ENCODE peak calls at places on chromosomes 16 and 17, in ten cellular contexts. S, N, R, V, U, B, Y, D, H and L are unnamed samples.

GRCh38 chr17:64728041-64728695 is 66.1 kb upstream of the SMURF2 start:
- DNase-seq in H (no peak), R (no peak), D (no peak), Y (no peak), N (no peak), B (no peak), U (no peak), V (no peak), S (no peak), L (no peak)

GRCh38 chr17:62064029-62064790 is 868 bp downstream of the MED13 start:
- DNase-seq in R (no peak), B (no peak), N (no peak), S (no peak), H (no peak), V (peak; percentile 28), Y (no peak), U (no peak), D (no peak), L (peak; percentile 28)

GRCh38 chr16:50281391-50282009 is 15.1 kb downstream of the ADCY7 start:
- DNase-seq in D (no peak), Y (no peak), S (no peak), V (no peak), H (no peak), N (no peak), R (no peak), U (no peak), B (peak; percentile 49), L (no peak)

GRCh38 chr17:59890720-59891119 is 2.0 kb downstream of the TUBD1 start:
- DNase-seq in V (peak; percentile 48), S (no peak), B (no peak), N (no peak), H (no peak), D (no peak), Y (peak; percentile 30), R (no peak), U (no peak), L (no peak)

GRCh38 chr17:44375196-44376017 is 11.8 kb upstream of the FAM171A2 start:
- DNase-seq in Y (no peak), U (no peak), R (no peak), D (no peak), H (no peak), N (peak; percentile 42), V (no peak), B (no peak), S (no peak), L (no peak)

GRCh38 chr17:48825446-48826381 is 5.1 kb upstream of the CALCOCO2 start:
- DNase-seq in D (no peak), U (no peak), Y (no peak), H (no peak), S (no peak), B (no peak), N (no peak), V (no peak), R (no peak), L (no peak)

GRCh38 chr17:48045270-48046001 is 2.7 kb upstream of the NFE2L1 start:
- DNase-seq in D (no peak), R (no peak), H (no peak), B (no peak), U (no peak), N (no peak), V (no peak), S (no peak), Y (no peak), L (no peak)

GRCh38 chr16:1129106-1129960 is 23.6 kb upstream of the CACNA1H start:
- DNase-seq in H (no peak), U (no peak), N (no peak), Y (no peak), R (no peak), B (no peak), V (no peak), S (no peak), D (no peak), L (no peak)

GRCh38 chr16:27547134-27547533 is 2.6 kb downstream of the GTF3C1 start:
- DNase-seq in D (no peak), U (peak; percentile 34), S (no peak), N (no peak), Y (peak; percentile 28), H (peak; percentile 39), V (no peak), B (no peak), R (no peak), L (no peak)

GRCh38 chr16:27222499-27223225 is 19.3 kb downstream of the KDM8 start:
- DNase-seq in B (no peak), U (peak; percentile 70), S (no peak), H (peak; percentile 25), V (no peak), D (no peak), N (no peak), Y (no peak), R (no peak), L (no peak)

GRCh38 chr17:38421224-38421841 is 6.9 kb upstream of the ARHGAP23 start:
- DNase-seq in D (no peak), R (peak; percentile 78), H (no peak), S (no peak), V (no peak), U (peak; percentile 50), N (no peak), Y (no peak), B (no peak), L (no peak)

GRCh38 chr17:13002761-13003453 is 14.9 kb downstream of the ELAC2 start:
- DNase-seq in D (peak; percentile 70), S (peak; percentile 60), H (no peak), Y (peak; percentile 80), V (peak; percentile 80), N (peak; percentile 83), U (peak; percentile 82), B (no peak), R (peak; percentile 40), L (peak; percentile 41)

GRCh38 chr16:855471-855870 is 54.9 kb upstream of the GNG13 start:
- DNase-seq in H (no peak), B (no peak), S (no peak), N (no peak), V (no peak), D (no peak), R (no peak), U (no peak), Y (no peak), L (no peak)

GRCh38 chr17:75517277-75517865 is 1.0 kb downstream of the TSEN54 start:
- DNase-seq in V (peak; percentile 81), N (no peak), B (no peak), Y (no peak), U (no peak), D (no peak), H (no peak), S (peak; percentile 59), R (no peak), L (no peak)

GRCh38 chr17:2060681-2061440 is 6.0 kb downstream of the HIC1 start:
- DNase-seq in B (no peak), Y (peak; percentile 27), U (peak; percentile 69), N (no peak), S (no peak), V (no peak), H (no peak), D (no peak), R (no peak), L (no peak)

GRCh38 chr17:61454095-61454931 is 2.1 kb downstream of the TBX4 start:
- DNase-seq in V (no peak), Y (no peak), R (no peak), N (peak; percentile 49), H (no peak), S (no peak), B (no peak), D (no peak), U (no peak), L (no peak)

GRCh38 chr17:42918902-42919521 is 18.4 kb downstream of the G6PC1 start:
- DNase-seq in V (no peak), B (no peak), S (no peak), Y (no peak), H (no peak), U (no peak), N (no peak), D (no peak), R (no peak), L (peak; percentile 78)

GRCh38 chr17:8713315-8713714 is 31.3 kb downstream of the CCDC42 start:
- DNase-seq in Y (no peak), U (no peak), H (no peak), R (no peak), D (no peak), B (no peak), S (no peak), V (no peak), N (no peak), L (no peak)

GRCh38 chr17:29176500-29177351 is 3.5 kb downstream of the MYO18A start:
- DNase-seq in H (no peak), U (peak; percentile 59), V (peak; percentile 70), D (peak; percentile 71), Y (no peak), N (peak; percentile 60), R (no peak), S (peak; percentile 67), B (no peak), L (peak; percentile 80)

DNA sequence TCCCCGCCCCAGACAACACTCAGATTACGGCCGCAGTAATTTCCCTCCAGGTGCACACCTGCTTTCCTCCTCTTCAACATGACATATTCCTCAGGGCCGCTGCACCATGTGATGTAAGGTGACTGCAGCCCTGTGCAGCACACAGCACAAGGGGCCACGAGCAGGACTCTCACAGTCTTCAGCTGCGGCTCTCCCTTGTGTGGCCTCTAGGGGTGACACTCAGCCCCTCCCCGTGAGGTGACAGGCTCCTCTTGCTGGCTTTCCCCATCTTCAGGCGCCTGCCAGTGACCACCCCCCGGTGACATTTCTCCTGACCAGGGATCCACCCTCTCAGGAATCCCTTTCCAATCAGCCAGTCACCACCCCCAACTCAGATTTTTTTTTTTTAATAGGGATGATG is 31.3 kb upstream of the ABCC3 start:
- DNase-seq in V (peak; percentile 68), N (peak; percentile 53), R (no peak), U (no peak), B (no peak), S (peak; percentile 47), D (no peak), H (no peak), Y (no peak), L (no peak)
- TF ChIP-seq CTCF in V (no peak), N (peak; percentile 21), R (peak; percentile 9), U (no peak), B (no peak), S (no peak), D (no peak), H (no peak), Y (peak; percentile 39), L (no peak)

GRCh38 chr16:85418978-85419491 is 194.1 kb upstream of the GSE1 start:
- DNase-seq in B (peak; percentile 18), R (no peak), V (no peak), S (no peak), N (peak; percentile 28), U (no peak), D (no peak), Y (no peak), H (no peak), L (no peak)
- TF ChIP-seq CTCF in B (no peak), R (no peak), V (no peak), S (no peak), N (no peak), U (no peak), D (no peak), Y (no peak), H (no peak), L (no peak)

GRCh38 chr16:85402910-85403692 is 210.0 kb upstream of the GSE1 start:
- DNase-seq in R (no peak), N (peak; percentile 42), S (peak; percentile 0), D (no peak), H (no peak), V (no peak), U (peak; percentile 31), Y (peak; percentile 81), B (peak; percentile 27), L (no peak)
- TF ChIP-seq CTCF in R (no peak), N (no peak), S (no peak), D (no peak), H (no peak), V (no peak), U (no peak), Y (peak; percentile 23), B (no peak), L (no peak)

GRCh38 chr17:81821603-81822311 is 11.3 kb downstream of the MCRIP1 start:
- DNase-seq in R (no peak), Y (peak; percentile 35), S (peak; percentile 88), U (peak; percentile 55), B (no peak), V (peak; percentile 93), D (peak; percentile 91), N (peak; percentile 68), H (no peak), L (peak; percentile 93)
- TF ChIP-seq CTCF in R (peak; percentile 64), Y (peak; percentile 62), S (peak; percentile 60), U (peak; percentile 23), B (peak; percentile 41), V (peak; percentile 63), D (peak; percentile 40), N (peak; percentile 33), H (peak; percentile 49), L (peak; percentile 83)